ENCODE peak calls at places on chromosome 4, in five cellular contexts. Q is CD8-positive, alpha-beta memory T cell; L is aorta; U is left ventricle myocardium inferior; P is dorsolateral prefrontal cortex. E is an unnamed sample.

GRCh38 chr4:82201805-82202636 is 171.8 kb downstream of the HNRNPD start:
- DNase-seq in Q (peak), U (no peak), L (no peak), P (peak), E (peak)

GRCh38 chr4:34261799-34262314 is 1982.5 kb downstream of the ARAP2 start:
- DNase-seq in U (no peak), P (no peak), L (no peak), Q (no peak), E (no peak)

GRCh38 chr4:3452376-3452775 is 10.6 kb downstream of the HGFAC start:
- DNase-seq in P (no peak), L (no peak), Q (no peak), U (peak), E (no peak)

GRCh38 chr4:159105761-159106243 is 2.9 kb downstream of the RAPGEF2 start:
- DNase-seq in Q (no peak), P (no peak), L (no peak), U (no peak), E (no peak)

GRCh38 chr4:105765690-105766407 is 57.3 kb downstream of the GSTCD start:
- DNase-seq in L (no peak), Q (no peak), U (no peak), P (no peak), E (no peak)

GRCh38 chr4:103934178-103934789 is 214.5 kb upstream of the TACR3 start:
- DNase-seq in L (no peak), Q (no peak), U (no peak), P (peak), E (peak)

GRCh38 chr4:58564695-58565094 is 1454.5 kb upstream of the IGFBP7 start:
- DNase-seq in Q (no peak), P (no peak), U (no peak), L (no peak), E (no peak)

GRCh38 chr4:31193516-31193915 is 473.3 kb downstream of the PCDH7 start:
- DNase-seq in U (no peak), P (no peak), Q (no peak), L (no peak), E (no peak)

GRCh38 chr4:38223306-38223705 is 263.1 kb downstream of the PTTG2 start:
- DNase-seq in P (no peak), L (no peak), U (no peak), Q (no peak), E (no peak)

GRCh38 chr4:77449996-77450395 is 155.6 kb upstream of the CXCL13 start:
- DNase-seq in Q (no peak), U (no peak), L (no peak), P (no peak), E (no peak)

GRCh38 chr4:106002979-106003378 is 107.7 kb downstream of the NPNT start:
- DNase-seq in L (no peak), U (no peak), P (no peak), Q (no peak), E (no peak)

GRCh38 chr4:67549123-67549522 is 3.8 kb upstream of the CENPC start:
- DNase-seq in P (no peak), L (no peak), U (no peak), Q (no peak), E (peak)

GRCh38 chr4:100895572-100896197 is 377.9 kb upstream of the EMCN start:
- DNase-seq in L (no peak), Q (no peak), U (no peak), P (no peak), E (no peak)

GRCh38 chr4:84967292-84967651 is 782 bp upstream of the WDFY3 start:
- DNase-seq in L (no peak), P (no peak), Q (no peak), U (no peak), E (no peak)

GRCh38 chr4:158873795-158874359 is 105.1 kb downstream of the FNIP2 start:
- DNase-seq in P (no peak), Q (no peak), L (no peak), U (no peak), E (no peak)

GRCh38 chr4:5751918-5752802 is 41.2 kb downstream of the EVC start:
- DNase-seq in P (no peak), Q (no peak), U (no peak), L (no peak), E (no peak)

GRCh38 chr4:98657531-98658286 is 702 bp downstream of the TSPAN5 start:
- DNase-seq in L (peak), Q (peak), P (peak), U (peak), E (peak)

GRCh38 chr4:82372874-82373815 is 646 bp downstream of the HNRNPD start:
- DNase-seq in L (peak), Q (peak), P (peak), U (peak), E (peak)

GRCh38 chr4:1290165-1290977 is 680 bp downstream of the MAEA start:
- DNase-seq in Q (no peak), U (no peak), L (no peak), P (no peak), E (peak)

GRCh38 chr4:1291996-1292702 is 2.5 kb downstream of the MAEA start:
- DNase-seq in Q (no peak), L (peak), U (no peak), P (no peak), E (no peak)

GRCh38 chr4:1289232-1290164 is at the start of gene MAEA:
- DNase-seq in U (peak), Q (peak), L (peak), P (peak), E (peak)

GRCh38 chr4:1288786-1289185 is 905 bp upstream of the MAEA start:
- DNase-seq in Q (no peak), P (no peak), U (no peak), L (no peak), E (no peak)

GRCh38 chr4:1291091-1291490 is 1.4 kb downstream of the MAEA start:
- DNase-seq in U (no peak), P (no peak), Q (no peak), L (no peak), E (no peak)
- H3K4me3 ChIP-seq in U (peak), P (peak), Q (peak), L (peak), E (peak)

DNA sequence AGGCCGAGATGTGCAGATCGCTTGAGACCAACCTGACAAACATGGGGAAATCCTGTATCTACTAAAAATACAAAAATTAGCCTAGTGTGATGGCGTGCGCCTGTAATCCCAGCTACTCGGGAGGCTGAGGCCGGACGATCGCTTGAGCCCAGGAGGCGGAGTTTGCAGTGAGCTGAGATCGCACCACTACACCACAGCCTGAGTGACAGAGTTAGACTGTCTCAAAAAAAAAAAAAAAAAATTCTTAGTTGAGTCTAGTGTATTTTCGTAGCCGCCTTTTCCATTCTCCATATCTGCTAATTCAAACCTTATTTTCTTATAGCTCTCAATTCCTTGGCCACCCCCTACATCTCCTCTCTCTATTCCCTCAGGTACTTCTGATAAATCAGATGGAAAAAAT is 978 bp downstream of the POLR2B start:
- DNase-seq in L (no peak), U (no peak), P (no peak), Q (peak), E (peak)
- H3K27ac ChIP-seq in L (no peak), U (peak), P (no peak), Q (peak), E (peak)

GRCh38 chr4:40550900-40551546 is 78.6 kb downstream of the RBM47 start:
- DNase-seq in Q (no peak), P (no peak), L (no peak), U (no peak), E (peak)
- H3K4me3 ChIP-seq in Q (peak), P (peak), L (no peak), U (peak), E (peak)

GRCh38 chr4:1901127-1901526 is 29.9 kb downstream of the NSD2 start:
- DNase-seq in U (no peak), P (no peak), L (peak), Q (no peak), E (no peak)
- H3K27ac ChIP-seq in U (no peak), P (no peak), L (no peak), Q (no peak), E (no peak)

GRCh38 chr4:109928327-109929045 is 15.8 kb downstream of the EGF start:
- DNase-seq in P (no peak), Q (no peak), L (no peak), U (no peak), E (no peak)
- H3K4me3 ChIP-seq in P (no peak), Q (no peak), L (no peak), U (no peak), E (no peak)